ENCODE peak calls at places on chromosome 21, in ten cellular contexts. F is CD8-positive, alpha-beta memory T cell; B is sigmoid colon; S is left ventricle myocardium inferior; W is HepG2; P is adrenal gland; J is K562; Q is stomach; I is cardiac muscle cell; R is endodermal cell. U is an unnamed sample. For H3K36me3, the result is how much of the 10 kb centered on the place peaks cover.

GRCh38 chr21:36125513-36126121 is 9.3 kb upstream of the CBR3 start:
- DNase-seq in F (peak), B (no peak), S (peak), W (peak), P (no peak), J (peak), Q (peak), I (peak), R (peak), U (peak)

GRCh38 chr21:37257526-37257966 is 9.6 kb downstream of the VPS26C start:
- DNase-seq in F (peak), B (no peak), S (peak), W (peak), P (peak), J (no peak), Q (no peak), I (no peak), R (no peak), U (peak)

GRCh38 chr21:38861989-38862683 is 56.4 kb downstream of the ETS2 start:
- DNase-seq in F (no peak), B (no peak), S (no peak), W (no peak), P (no peak), J (no peak), Q (no peak), I (no peak), R (no peak), U (no peak)

GRCh38 chr21:25421327-25422028 is 185.8 kb downstream of the MRPL39 start:
- DNase-seq in F (peak), B (no peak), S (no peak), W (no peak), P (no peak), J (peak), Q (peak), I (peak), R (peak), U (peak)

GRCh38 chr21:36113647-36114428 is 21.0 kb upstream of the CBR3 start:
- DNase-seq in F (peak), B (no peak), S (no peak), W (peak), P (no peak), J (no peak), Q (peak), I (no peak), R (no peak), U (peak)

GRCh38 chr21:14957836-14958235 is 107.0 kb downstream of the NRIP1 start:
- DNase-seq in F (no peak), B (no peak), S (no peak), W (no peak), P (no peak), J (no peak), Q (no peak), I (no peak), R (no peak), U (no peak)

GRCh38 chr21:14403681-14404318 is 20.9 kb upstream of the HSPA13 start:
- DNase-seq in F (peak), B (no peak), S (no peak), W (peak), P (no peak), J (peak), Q (no peak), I (peak), R (no peak), U (peak)

GRCh38 chr21:34967509-34968289 is 81.4 kb downstream of the RUNX1 start:
- DNase-seq in F (no peak), B (no peak), S (no peak), W (peak), P (no peak), J (peak), Q (no peak), I (no peak), R (no peak), U (no peak)

GRCh38 chr21:38824124-38824822 is 18.5 kb downstream of the ETS2 start:
- DNase-seq in F (no peak), B (peak), S (no peak), W (peak), P (no peak), J (no peak), Q (no peak), I (no peak), R (no peak), U (no peak)

GRCh38 chr21:41536076-41536826 is 28.3 kb upstream of the TMPRSS2 start:
- DNase-seq in F (no peak), B (no peak), S (no peak), W (no peak), P (no peak), J (no peak), Q (peak), I (no peak), R (no peak), U (peak)

GRCh38 chr21:26834181-26834945 is 10.8 kb downstream of the ADAMTS1 start:
- DNase-seq in F (no peak), B (no peak), S (no peak), W (no peak), P (no peak), J (no peak), Q (no peak), I (no peak), R (no peak), U (no peak)

GRCh38 chr21:26659181-26659580 is 86.1 kb upstream of the CYYR1 start:
- DNase-seq in F (no peak), B (no peak), S (no peak), W (no peak), P (no peak), J (no peak), Q (no peak), I (no peak), R (no peak), U (no peak)

GRCh38 chr21:14693997-14694396 is 147.9 kb upstream of the SAMSN1 start:
- DNase-seq in F (no peak), B (no peak), S (no peak), W (no peak), P (no peak), J (peak), Q (no peak), I (no peak), R (no peak), U (no peak)

GRCh38 chr21:34889287-34889536 is 159.9 kb downstream of the RUNX1 start:
- DNase-seq in F (no peak), B (peak), S (peak), W (peak), P (peak), J (peak), Q (peak), I (peak), R (peak), U (peak)

GRCh38 chr21:9839011-9839661 is 682.2 kb upstream of the TPTE start:
- DNase-seq in F (no peak), B (peak), S (peak), W (no peak), P (no peak), J (peak), Q (no peak), I (no peak), R (no peak), U (no peak)

GRCh38 chr21:35350965-35351364 is 301.9 kb upstream of the RUNX1 start:
- DNase-seq in F (no peak), B (no peak), S (no peak), W (no peak), P (no peak), J (no peak), Q (no peak), I (no peak), R (no peak), U (no peak)

GRCh38 chr21:25938673-25939395 is 204.1 kb downstream of the GABPA start:
- DNase-seq in F (no peak), B (no peak), S (no peak), W (no peak), P (no peak), J (no peak), Q (peak), I (peak), R (no peak), U (no peak)

GRCh38 chr21:14321042-14321441 is 61.9 kb downstream of the HSPA13 start:
- DNase-seq in F (no peak), B (no peak), S (no peak), W (no peak), P (no peak), J (no peak), Q (no peak), I (no peak), R (no peak), U (no peak)

GRCh38 chr21:28699591-28700259 is 293.0 kb downstream of the LTN1 start:
- DNase-seq in F (no peak), B (no peak), S (no peak), W (no peak), P (no peak), J (no peak), Q (no peak), I (no peak), R (no peak), U (no peak)

DNA sequence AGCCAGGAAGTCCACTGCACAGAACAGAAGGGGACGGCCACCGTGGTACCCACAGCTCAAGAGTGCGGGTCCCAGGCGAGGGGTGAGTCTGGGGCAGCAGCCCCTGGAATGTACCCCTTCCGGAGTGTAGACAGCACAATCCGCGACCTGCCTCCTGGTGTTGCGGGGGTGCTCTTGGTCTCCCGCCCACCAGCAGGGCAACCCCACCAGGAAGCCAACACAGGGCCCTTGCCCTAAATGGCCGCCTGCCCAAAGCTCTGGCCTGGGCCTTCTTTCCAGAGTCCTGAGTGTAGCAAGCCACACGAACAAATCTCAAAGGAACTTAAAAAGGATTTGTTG is 1.1 kb upstream of the SLC19A1 start:
- DNase-seq in F (no peak), B (peak), S (peak), W (no peak), P (peak), J (no peak), Q (peak), I (no peak), R (peak), U (no peak)
- H3K4me3 ChIP-seq in F (no peak), B (no peak), S (no peak), W (no peak), P (no peak), J (no peak), Q (peak), I (no peak), R (no peak), U (no peak)

DNA sequence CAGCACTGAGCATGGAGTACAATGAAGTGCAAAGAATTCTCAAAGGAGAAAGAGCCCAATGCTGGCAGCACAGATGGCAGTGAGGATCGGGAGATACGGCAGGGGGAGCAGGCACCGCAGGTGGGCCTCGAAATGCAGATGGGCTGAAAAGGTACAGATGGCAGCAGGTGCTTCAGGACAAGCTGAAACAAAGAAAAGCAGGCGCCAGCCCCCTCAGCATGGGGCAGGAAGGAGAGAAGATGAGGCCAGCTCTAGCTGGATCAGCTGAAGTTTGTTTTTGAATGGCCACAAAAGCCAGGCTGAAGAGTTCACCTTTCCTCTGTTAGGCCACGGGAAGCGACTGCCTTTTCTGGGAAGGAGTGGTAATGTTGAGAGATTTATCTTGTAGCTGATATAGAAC is 7.7 kb downstream of the CFAP298 start:
- DNase-seq in F (no peak), B (no peak), S (no peak), W (no peak), P (no peak), J (no peak), Q (no peak), I (no peak), R (peak), U (no peak)
- H3K36me3 ChIP-seq in F (half or more), B (half or more), S (half or more), W (half or more), P (half or more), J (half or more), Q (half or more), I (under half), R (half or more), U (under half)

DNA sequence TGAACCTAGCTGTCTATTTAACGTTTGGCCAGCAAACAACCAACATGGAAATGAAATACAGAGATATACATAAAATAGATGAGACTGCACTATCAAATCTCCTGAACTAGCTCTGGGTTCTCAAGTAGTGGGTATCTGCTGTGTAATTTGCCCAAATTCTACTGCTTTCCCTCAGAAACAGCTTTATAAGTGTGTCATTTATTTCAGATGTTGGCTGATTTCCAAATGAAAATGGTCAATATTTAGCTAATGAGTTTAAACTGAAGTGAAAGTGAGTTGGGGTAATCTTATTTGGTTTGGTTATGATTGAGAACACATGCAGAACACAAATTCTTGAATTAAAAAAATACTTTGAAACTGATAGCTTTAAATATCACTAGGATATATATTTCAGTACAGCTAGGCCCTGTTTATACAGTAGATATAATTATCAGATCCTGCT is 601.7 kb upstream of the CXADR start:
- DNase-seq in F (no peak), B (no peak), S (no peak), W (no peak), P (no peak), J (no peak), Q (no peak), I (no peak), R (no peak), U (no peak)
- H3K4me3 ChIP-seq in F (no peak), B (no peak), S (no peak), W (no peak), P (no peak), J (no peak), Q (no peak), I (no peak), R (no peak), U (no peak)

DNA sequence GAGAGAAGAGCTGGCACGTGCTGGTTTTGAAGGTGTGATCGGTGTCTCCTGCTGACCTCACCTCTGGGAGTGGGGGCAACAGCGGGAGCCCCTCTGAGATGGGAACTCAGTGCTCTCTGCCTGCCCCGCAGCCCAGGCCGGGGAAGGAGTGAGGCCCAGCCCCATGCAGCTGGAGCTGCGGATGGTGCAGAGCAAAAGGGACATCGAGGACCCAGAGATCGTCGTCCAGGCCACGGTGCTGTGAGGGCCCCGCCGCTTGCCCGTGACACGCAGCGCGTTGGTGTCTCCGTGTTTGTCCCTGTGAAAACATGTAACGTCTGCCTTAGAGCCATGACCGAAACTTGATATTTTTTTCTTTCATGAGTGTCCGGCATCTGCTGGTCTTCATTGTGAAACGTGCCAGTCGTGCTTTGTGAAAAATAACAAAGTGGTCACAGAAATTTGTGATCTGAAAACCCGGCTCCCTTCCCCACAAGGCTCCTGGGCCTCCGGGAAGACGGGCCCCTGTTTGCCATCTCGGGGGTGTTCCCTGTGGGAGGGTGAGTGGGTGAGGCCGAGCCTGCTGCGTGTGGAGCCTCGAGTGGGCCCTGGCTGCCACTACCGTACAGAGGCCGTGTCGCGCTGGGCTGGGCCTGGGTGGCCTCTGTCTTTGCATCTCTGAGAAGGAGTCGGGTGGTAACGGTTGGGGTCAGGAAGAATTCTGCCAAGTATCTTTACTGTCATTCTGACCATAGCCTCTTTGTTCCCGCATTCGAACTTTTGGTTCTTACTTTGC is 20.1 kb downstream of the CSTB start:
- DNase-seq in F (no peak), B (no peak), S (no peak), W (no peak), P (no peak), J (no peak), Q (no peak), I (no peak), R (no peak), U (no peak)
- H3K36me3 ChIP-seq in F (under half), B (half or more), S (half or more), W (half or more), P (half or more), J (half or more), Q (under half), I (under half), R (under half), U (under half)

GRCh38 chr21:16840549-16840948 is 672.3 kb upstream of the CXADR start:
- DNase-seq in F (no peak), B (no peak), S (no peak), W (no peak), P (no peak), J (no peak), Q (no peak), I (no peak), R (no peak), U (no peak)
- H3K4me3 ChIP-seq in F (no peak), B (no peak), S (no peak), W (no peak), P (no peak), J (no peak), Q (no peak), I (no peak), R (no peak), U (no peak)

GRCh38 chr21:43024737-43025136 is 50.4 kb downstream of the PKNOX1 start:
- DNase-seq in F (no peak), B (no peak), S (no peak), W (no peak), P (no peak), J (no peak), Q (no peak), I (no peak), R (no peak), U (no peak)

GRCh38 chr21:43025636-43026180 is 49.9 kb downstream of the CBS start:
- DNase-seq in F (no peak), B (no peak), S (no peak), W (peak), P (no peak), J (no peak), Q (no peak), I (no peak), R (no peak), U (no peak)

GRCh38 chr21:43031121-43031624 is 44.5 kb downstream of the CBS start:
- DNase-seq in F (no peak), B (no peak), S (no peak), W (no peak), P (no peak), J (no peak), Q (no peak), I (no peak), R (no peak), U (no peak)

GRCh38 chr21:43029785-43030184 is 45.9 kb downstream of the CBS start:
- DNase-seq in F (no peak), B (no peak), S (no peak), W (no peak), P (no peak), J (no peak), Q (no peak), I (no peak), R (no peak), U (no peak)

GRCh38 chr21:43027846-43028731 is 47.5 kb downstream of the CBS start:
- DNase-seq in F (no peak), B (no peak), S (no peak), W (no peak), P (no peak), J (no peak), Q (no peak), I (peak), R (no peak), U (no peak)
- H3K36me3 ChIP-seq in F (under half), B (half or more), S (half or more), W (under half), P (under half), J (half or more), Q (under half), I (under half), R (half or more), U (under half)